ENCODE peak calls at places on chromosomes 12 and 14, in four cellular contexts. H is GM23338, V is suprapubic skin, I is HCT116. O is an unnamed sample.

GRCh38 chr12:129483494-129483893 is 420.3 kb downstream of the TMEM132D start:
- DNase-seq in H (no peak), I (no peak), V (no peak), O (no peak)

GRCh38 chr14:35400707-35401421 is 3.7 kb downstream of the NFKBIA start:
- DNase-seq in V (no peak), I (no peak), H (no peak), O (no peak)

GRCh38 chr14:34036319-34036761 is 85.5 kb upstream of the EGLN3 start:
- DNase-seq in V (no peak), I (no peak), H (no peak), O (no peak)

GRCh38 chr12:32033411-32033810 is 73.2 kb upstream of the BICD1 start:
- DNase-seq in V (peak), I (no peak), H (no peak), O (no peak)

GRCh38 chr12:43893670-43894069 is 57.8 kb downstream of the TMEM117 start:
- DNase-seq in V (no peak), H (no peak), I (no peak), O (no peak)

GRCh38 chr14:23660290-23661226 is 24.4 kb downstream of the DHRS2 start:
- DNase-seq in I (no peak), V (peak), H (no peak), O (no peak)

GRCh38 chr12:25082628-25083027 is 112.3 kb downstream of the DNAI7 start:
- DNase-seq in I (no peak), H (no peak), V (no peak), O (no peak)

GRCh38 chr14:91396959-91397815 is 20.4 kb downstream of the CCDC88C start:
- DNase-seq in I (no peak), H (peak), V (no peak), O (no peak)

GRCh38 chr12:13367973-13368372 is 171.4 kb downstream of the EMP1 start:
- DNase-seq in H (no peak), V (no peak), I (no peak), O (no peak)

GRCh38 chr12:761276-761675 is 8.9 kb downstream of the WNK1 start:
- DNase-seq in I (no peak), H (no peak), V (no peak), O (no peak)

GRCh38 chr14:88321692-88322504 is 1.2 kb downstream of the KCNK10 start:
- DNase-seq in I (no peak), V (no peak), H (peak), O (no peak)

GRCh38 chr12:113724703-113725556 is 241.2 kb downstream of the RBM19 start:
- DNase-seq in I (no peak), V (no peak), H (no peak), O (no peak)

GRCh38 chr14:53108292-53108937 is 44.7 kb downstream of the DDHD1 start:
- DNase-seq in V (no peak), I (no peak), H (no peak), O (no peak)

GRCh38 chr12:53601296-53601847 is 24.8 kb downstream of the ATF7 start:
- DNase-seq in V (no peak), H (no peak), I (no peak), O (no peak)

GRCh38 chr12:95204141-95204866 is 13.0 kb downstream of the FGD6 start:
- DNase-seq in I (peak), H (peak), V (no peak), O (peak)
- TF ChIP-seq POLR2AphosphoS5 in I (peak), H (no peak), V (peak), O (no peak)

GRCh38 chr12:26441434-26441833 is 246.1 kb downstream of the SSPN start:
- DNase-seq in I (no peak), H (no peak), V (no peak), O (no peak)
- H3K27ac ChIP-seq in I (no peak), H (no peak), V (no peak), O (no peak)

GRCh38 chr14:103712633-103713247 is 2.5 kb downstream of the XRCC3 start:
- DNase-seq in H (no peak), V (no peak), I (no peak), O (no peak)

GRCh38 chr14:103711516-103712431 is 3.5 kb downstream of the XRCC3 start:
- DNase-seq in I (no peak), V (no peak), H (no peak), O (peak)

GRCh38 chr14:103708750-103709187 is 6.5 kb downstream of the XRCC3 start:
- DNase-seq in I (no peak), V (no peak), H (no peak), O (no peak)

GRCh38 chr14:103709814-103710213 is 5.4 kb downstream of the XRCC3 start:
- DNase-seq in I (no peak), H (no peak), V (no peak), O (no peak)

GRCh38 chr14:103710771-103711392 is 4.4 kb downstream of the XRCC3 start:
- DNase-seq in V (no peak), I (no peak), H (no peak), O (no peak)
- TF ChIP-seq POLR2AphosphoS5 in V (no peak), I (no peak), H (no peak), O (no peak)

DNA sequence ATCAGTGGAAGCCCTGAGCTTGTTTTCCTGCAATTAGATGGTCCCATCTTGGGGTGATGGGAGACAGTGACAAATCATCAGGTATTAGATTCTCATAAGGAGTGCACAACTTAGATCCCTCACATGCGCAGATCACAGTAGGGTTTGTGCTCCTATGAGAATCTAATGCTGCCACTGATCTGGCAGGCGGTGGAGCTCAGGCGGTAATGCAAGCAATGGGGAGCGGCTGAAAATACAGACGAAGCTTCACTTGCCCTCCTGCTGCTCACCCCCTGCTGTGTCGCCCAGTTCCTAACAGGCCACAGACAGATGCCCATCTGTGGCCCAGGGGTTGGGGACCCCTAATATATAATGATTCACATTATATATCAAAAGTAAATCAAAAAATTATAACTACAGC is 258.8 kb upstream of the USP15 start:
- DNase-seq in V (no peak), H (no peak), I (no peak), O (no peak)
- H3K27ac ChIP-seq in V (no peak), H (no peak), I (no peak), O (no peak)

DNA sequence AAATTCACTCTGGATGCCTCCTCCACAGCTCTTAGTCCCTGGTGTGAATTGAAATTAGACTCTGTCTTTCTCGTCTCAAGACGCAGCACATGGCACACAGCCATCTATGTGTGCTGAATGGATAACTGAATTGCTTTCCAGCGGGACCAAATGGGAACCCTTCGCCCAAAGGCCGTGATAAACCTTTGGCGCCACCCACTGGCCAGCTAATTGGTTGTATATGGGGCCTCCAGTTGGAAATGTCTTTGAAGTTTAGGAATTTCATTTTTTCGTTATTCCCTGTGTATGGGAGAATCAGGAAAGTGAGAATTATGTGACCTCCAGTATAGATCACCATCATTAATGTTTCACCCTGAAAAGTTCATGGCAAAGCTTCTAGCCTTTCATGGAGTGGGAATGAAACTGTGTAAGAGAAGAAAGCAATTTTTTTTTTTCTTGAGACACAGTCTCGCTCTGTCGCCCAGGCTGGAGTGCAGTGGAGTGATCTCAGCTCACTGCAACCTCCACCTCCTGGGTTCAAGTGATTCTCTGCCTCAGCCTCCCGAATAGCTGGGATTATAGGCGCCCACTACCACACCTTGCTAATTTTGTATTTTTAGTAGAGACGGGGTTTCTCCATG is 9.8 kb upstream of the HSP90AA1 start:
- DNase-seq in I (peak), V (peak), H (peak), O (peak)
- TF ChIP-seq POLR2AphosphoS5 in I (no peak), V (no peak), H (no peak), O (peak)

DNA sequence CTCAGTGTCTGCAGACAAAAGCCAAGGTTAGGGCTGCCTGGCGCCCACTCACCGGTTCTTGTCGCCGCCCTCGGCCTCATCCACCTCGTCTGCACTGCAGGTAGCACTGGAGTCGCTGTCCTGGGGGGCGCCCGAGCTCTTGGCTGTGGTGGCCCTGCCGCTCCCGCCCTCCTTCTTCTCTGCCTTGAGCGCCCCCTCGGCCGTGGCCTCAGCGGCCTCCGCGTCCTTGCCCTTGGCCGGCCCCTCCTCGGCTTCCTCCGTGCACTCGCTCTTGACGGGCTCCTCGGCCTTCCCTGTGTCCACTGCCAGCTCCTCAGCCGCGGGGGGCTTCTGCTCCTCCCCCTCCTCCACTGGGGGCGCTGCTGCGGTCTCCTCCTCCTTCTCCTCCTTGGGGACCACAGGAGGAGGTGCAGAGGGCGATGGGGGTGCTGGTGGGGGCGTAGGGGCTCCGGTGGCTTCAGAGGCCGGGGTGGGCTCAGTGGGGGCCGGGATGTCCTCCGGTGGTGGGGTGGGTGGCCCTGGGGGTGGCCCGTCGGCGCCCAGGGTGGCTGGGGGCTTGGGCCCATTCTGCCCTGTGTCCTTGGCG is 77.2 kb downstream of the RFLNA start:
- DNase-seq in V (no peak), I (no peak), H (peak), O (no peak)
- H3K27ac ChIP-seq in V (peak), I (no peak), H (no peak), O (peak)

DNA sequence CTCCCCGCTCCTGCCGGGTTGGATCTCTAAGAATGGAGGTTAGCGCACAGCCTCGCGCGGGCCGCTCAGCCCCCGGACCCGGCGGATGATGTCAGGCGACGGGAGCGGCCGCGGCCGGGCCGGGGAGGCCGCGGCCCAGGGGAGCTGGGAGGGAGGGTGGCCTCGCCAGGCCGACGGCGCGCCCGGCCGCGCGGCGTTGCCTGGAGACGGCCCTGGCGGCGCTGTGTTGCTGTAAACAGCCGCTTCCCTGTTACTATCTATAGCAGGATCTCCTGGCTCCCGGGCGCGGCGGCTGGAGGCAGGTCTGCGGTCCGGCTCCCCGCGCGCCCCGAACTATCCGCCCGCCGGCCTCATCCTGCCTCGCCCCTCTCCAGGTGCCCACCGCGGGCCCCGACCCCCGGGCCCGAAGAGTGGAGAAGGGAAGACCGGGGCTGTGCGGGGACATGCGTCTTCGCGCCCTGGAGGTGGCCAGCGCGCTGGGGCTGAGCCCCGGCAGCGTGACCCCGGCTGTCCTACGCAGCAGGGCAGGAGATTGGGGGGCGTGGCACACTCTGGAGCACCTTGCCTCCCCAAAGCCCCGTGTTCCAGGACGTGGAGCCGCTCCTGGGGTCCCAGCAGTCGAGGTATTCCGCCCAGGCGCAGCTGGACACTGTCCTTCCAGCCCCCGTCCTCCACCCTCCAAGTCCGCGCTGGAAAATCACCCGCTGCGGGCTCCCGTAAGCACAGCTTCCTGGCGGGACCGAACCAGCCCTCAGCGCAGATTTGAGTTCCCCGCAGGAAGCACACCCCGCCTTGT is 1.4 kb upstream of the FOS start:
- DNase-seq in H (peak), I (no peak), V (peak), O (peak)
- TF ChIP-seq POLR2AphosphoS5 in H (no peak), I (peak), V (peak), O (peak)

GRCh38 chr14:75469606-75470237 is 41.9 kb downstream of the JDP2 start:
- DNase-seq in I (no peak), V (peak), H (no peak), O (peak)

GRCh38 chr14:75467763-75468162 is 39.9 kb downstream of the JDP2 start:
- DNase-seq in I (no peak), V (peak), H (no peak), O (no peak)

GRCh38 chr14:75469164-75469563 is 41.3 kb downstream of the JDP2 start:
- DNase-seq in V (no peak), H (no peak), I (no peak), O (no peak)

GRCh38 chr14:75470238-75470797 is 42.5 kb downstream of the JDP2 start:
- DNase-seq in V (no peak), H (no peak), I (no peak), O (no peak)

GRCh38 chr14:75471059-75471458 is 43.2 kb downstream of the JDP2 start:
- DNase-seq in I (no peak), V (no peak), H (no peak), O (no peak)
- H3K27ac ChIP-seq in I (no peak), V (no peak), H (no peak), O (peak)

O was measured in breast epithelium.